ENCODE peak calls at places on chromosomes 1 and 21, in ten cellular contexts. E is activated T-cell treated with anti-CD3 and anti-CD28 coated beads for 1 hour; P is AG08396; Z is MM.1S; U is NCI-H510A treated with DMSO at 0.1 percent for 48 hours; L is GM12891; X is stimulated activated CD4-positive, alpha-beta T cell treated with anti-CD3 and anti-CD28 coated beads, Interleukin-1b, Interleukin-23, amount 100 ng/mL, for 4 hours; G is testis; O is A549; Y is AG20443. I is an unnamed sample.

GRCh38 chr1:16236091-16236494 is 890 bp downstream of the CPLANE2 start:
- DNase-seq in E (peak; percentile 39), P (peak; percentile 57), Z (peak; percentile 78), U (peak; percentile 99), L (no peak), X (peak; percentile 39), G (peak; percentile 51), O (peak; percentile 81), Y (peak; percentile 42), I (no peak)

GRCh38 chr1:204191481-204191880 is 4.8 kb downstream of the KISS1 start:
- DNase-seq in E (no peak), P (no peak), Z (no peak), U (no peak), L (no peak), X (no peak), G (no peak), O (no peak), Y (no peak), I (no peak)

GRCh38 chr1:193569696-193570269 is 383.4 kb upstream of the B3GALT2 start:
- DNase-seq in E (no peak), P (peak; percentile 7), Z (peak; percentile 62), U (no peak), L (no peak), X (no peak), G (no peak), O (no peak), Y (peak; percentile 30), I (no peak)

GRCh38 chr1:209411491-209411929 is 172.0 kb upstream of the CAMK1G start:
- DNase-seq in E (no peak), P (peak; percentile 32), Z (no peak), U (no peak), L (no peak), X (no peak), G (no peak), O (no peak), Y (peak; percentile 65), I (no peak)

GRCh38 chr1:164576311-164577271 is 17.6 kb downstream of the PBX1 start:
- DNase-seq in E (no peak), P (peak; percentile 49), Z (no peak), U (no peak), L (no peak), X (no peak), G (peak; percentile 47), O (no peak), Y (no peak), I (no peak)

GRCh38 chr1:143735764-143736461 is 235.9 kb downstream of the FAM72C start:
- DNase-seq in E (no peak), P (no peak), Z (no peak), U (no peak), L (no peak), X (no peak), G (no peak), O (peak; percentile 47), Y (no peak), I (no peak)

GRCh38 chr1:225733254-225733653 is 44.4 kb upstream of the SRP9 start:
- DNase-seq in E (no peak), P (no peak), Z (no peak), U (no peak), L (no peak), X (no peak), G (no peak), O (no peak), Y (no peak), I (no peak)

GRCh38 chr1:153752072-153752471 is 23.1 kb upstream of the SLC27A3 start:
- DNase-seq in E (no peak), P (no peak), Z (no peak), U (no peak), L (no peak), X (no peak), G (no peak), O (no peak), Y (no peak), I (no peak)

GRCh38 chr1:100612540-100612939 is 74.6 kb downstream of the GPR88 start:
- DNase-seq in E (no peak), P (no peak), Z (no peak), U (no peak), L (no peak), X (no peak), G (no peak), O (no peak), Y (no peak), I (no peak)

GRCh38 chr21:42923553-42924432 is 1.6 kb downstream of the ERVH48-1 start:
- DNase-seq in E (peak; percentile 27), P (peak; percentile 78), Z (peak; percentile 85), U (peak; percentile 97), L (peak; percentile 76), X (peak; percentile 57), G (peak; percentile 88), O (peak; percentile 75), Y (peak; percentile 89), I (peak; percentile 60)

GRCh38 chr1:11719313-11720032 is 16.5 kb upstream of the AGTRAP start:
- DNase-seq in E (peak; percentile 88), P (peak; percentile 75), Z (peak; percentile 70), U (peak; percentile 82), L (peak; percentile 68), X (peak; percentile 88), G (peak; percentile 93), O (no peak), Y (peak; percentile 79), I (peak; percentile 22)

GRCh38 chr1:31671147-31671546 is 26.5 kb upstream of the PEF1 start:
- DNase-seq in E (no peak), P (no peak), Z (no peak), U (no peak), L (no peak), X (no peak), G (no peak), O (no peak), Y (no peak), I (no peak)

GRCh38 chr1:3429766-3430165 is 24.7 kb upstream of the ARHGEF16 start:
- DNase-seq in E (no peak), P (no peak), Z (no peak), U (no peak), L (no peak), X (no peak), G (no peak), O (no peak), Y (no peak), I (no peak)

GRCh38 chr1:75130865-75131592 is 3.2 kb upstream of the LHX8 start:
- DNase-seq in E (no peak), P (peak; percentile 4), Z (no peak), U (no peak), L (no peak), X (no peak), G (no peak), O (no peak), Y (peak; percentile 16), I (no peak)

I was measured in NCI-H1930.